ENCODE peak calls at places on chromosomes 6 and 20, in seven cellular contexts. C is stimulated activated CD4-positive, alpha-beta T cell treated with anti-CD3 and anti-CD28 coated beads, Interleukin-12 subunit alpha, Interleukin-12 subunit beta, amount 100 ng/mL, for 24 hours; S is dermis blood vessel endothelial cell; P is activated B cell treated with CpG ODN at 0.5 μM for 24 hours; A is uterus; I is GM06990; V is EL. U is an unnamed sample.

GRCh38 chr20:35006531-35006971 is 50.9 kb downstream of the MYH7B start:
- DNase-seq in C (no peak), S (no peak), V (no peak), A (peak; percentile 3), P (no peak), I (no peak), U (no peak)

GRCh38 chr6:167669553-167669849 is 157.2 kb upstream of the AFDN start:
- DNase-seq in C (no peak), V (no peak), I (no peak), S (no peak), A (no peak), P (no peak), U (no peak)

GRCh38 chr6:85923013-85923430 is 280.3 kb upstream of the SYNCRIP start:
- DNase-seq in P (no peak), I (no peak), V (peak; percentile 48), A (no peak), S (peak; percentile 64), C (no peak), U (peak; percentile 60)

GRCh38 chr6:83536034-83536646 is 23.8 kb downstream of the PRSS35 start:
- DNase-seq in V (peak; percentile 53), C (no peak), A (no peak), P (no peak), S (peak; percentile 75), I (no peak), U (peak; percentile 69)

GRCh38 chr20:408843-409696 is 971 bp downstream of the RBCK1 start:
- DNase-seq in S (peak; percentile 15), P (no peak), V (peak; percentile 38), C (no peak), I (peak; percentile 55), A (no peak), U (no peak)

GRCh38 chr6:120514544-120514943 is 819.7 kb downstream of the TBC1D32 start:
- DNase-seq in A (no peak), C (no peak), V (no peak), S (no peak), P (no peak), I (no peak), U (no peak)

GRCh38 chr6:30942338-30943060 is 1.7 kb downstream of the MUCL3 start:
- DNase-seq in C (no peak), A (peak; percentile 48), S (peak; percentile 79), P (no peak), I (no peak), V (peak; percentile 95), U (peak; percentile 85)

GRCh38 chr20:20814685-20815084 is 102.2 kb upstream of the RALGAPA2 start:
- DNase-seq in V (peak; percentile 3), C (no peak), S (no peak), I (no peak), P (no peak), A (no peak), U (no peak)

GRCh38 chr6:50143011-50143719 is 93.4 kb upstream of the DEFB112 start:
- DNase-seq in A (no peak), S (no peak), V (peak; percentile 10), I (no peak), P (no peak), C (no peak), U (no peak)

GRCh38 chr6:32637883-32638282 is 677 bp downstream of the HLA-DQA1 start:
- DNase-seq in P (no peak), S (no peak), C (no peak), A (no peak), I (no peak), V (no peak), U (no peak)

GRCh38 chr6:5469101-5469846 is 208.0 kb downstream of the FARS2 start:
- DNase-seq in A (no peak), C (no peak), I (no peak), S (no peak), P (no peak), V (no peak), U (no peak)

GRCh38 chr20:13493143-13493542 is 145.6 kb downstream of the TASP1 start:
- DNase-seq in P (no peak), S (no peak), C (no peak), V (no peak), I (no peak), A (no peak), U (no peak)

GRCh38 chr6:25794784-25795183 is 37.1 kb downstream of the SLC17A1 start:
- DNase-seq in P (no peak), A (no peak), I (no peak), S (no peak), C (no peak), V (no peak), U (no peak)

GRCh38 chr20:58618694-58619540 is 32.2 kb upstream of the STX16 start:
- DNase-seq in S (no peak), A (no peak), I (no peak), C (no peak), V (no peak), P (no peak), U (peak; percentile 70)